ENCODE peak calls at places on chromosome 19, in eight cellular contexts. One of them, this sample, is unnamed.

GRCh38 chr19:5801796-5802616 is 2.9 kb upstream of the NRTN start:
- DNase-seq in activated T-cell treated with anti-CD3 and anti-CD28 coated beads, Interleukin-2, amount 50 U/mL, for 48 hours: no peak
- DNase-seq in stimulated activated CD8-positive, alpha-beta memory T cell treated with anti-CD3 and anti-CD28 coated beads, Interleukin-4, amount 100 ng/mL, for 1 hour: no peak
- DNase-seq in erythroblast: peak
- DNase-seq in stimulated activated CD4-positive, alpha-beta T cell treated with anti-CD3 and anti-CD28 coated beads, Interleukin-15, amount 100 ng/mL, for 1 hour: no peak
- DNase-seq in aorta: peak
- DNase-seq in NCI-H2029: no peak
- DNase-seq in NCI-H2171 treated with DMSO at 0.1 percent for 48 hours: peak
- DNase-seq in this sample: no peak

GRCh38 chr19:9700229-9700981 is 25.5 kb upstream of the ZNF562 start:
- DNase-seq in erythroblast: no peak
- DNase-seq in activated T-cell treated with anti-CD3 and anti-CD28 coated beads, Interleukin-2, amount 50 U/mL, for 48 hours: no peak
- DNase-seq in stimulated activated CD8-positive, alpha-beta memory T cell treated with anti-CD3 and anti-CD28 coated beads, Interleukin-4, amount 100 ng/mL, for 1 hour: no peak
- DNase-seq in NCI-H2029: no peak
- DNase-seq in stimulated activated CD4-positive, alpha-beta T cell treated with anti-CD3 and anti-CD28 coated beads, Interleukin-15, amount 100 ng/mL, for 1 hour: no peak
- DNase-seq in NCI-H2171 treated with DMSO at 0.1 percent for 48 hours: no peak
- DNase-seq in aorta: no peak
- DNase-seq in this sample: no peak

GRCh38 chr19:6352381-6353165 is 8.8 kb upstream of the CLPP start:
- DNase-seq in stimulated activated CD4-positive, alpha-beta T cell treated with anti-CD3 and anti-CD28 coated beads, Interleukin-15, amount 100 ng/mL, for 1 hour: no peak
- DNase-seq in NCI-H2171 treated with DMSO at 0.1 percent for 48 hours: no peak
- DNase-seq in activated T-cell treated with anti-CD3 and anti-CD28 coated beads, Interleukin-2, amount 50 U/mL, for 48 hours: no peak
- DNase-seq in NCI-H2029: no peak
- DNase-seq in erythroblast: no peak
- DNase-seq in stimulated activated CD8-positive, alpha-beta memory T cell treated with anti-CD3 and anti-CD28 coated beads, Interleukin-4, amount 100 ng/mL, for 1 hour: no peak
- DNase-seq in aorta: no peak
- DNase-seq in this sample: no peak

GRCh38 chr19:1457892-1458291 is 8.0 kb downstream of the APC2 start:
- DNase-seq in NCI-H2029: no peak
- DNase-seq in activated T-cell treated with anti-CD3 and anti-CD28 coated beads, Interleukin-2, amount 50 U/mL, for 48 hours: no peak
- DNase-seq in NCI-H2171 treated with DMSO at 0.1 percent for 48 hours: no peak
- DNase-seq in stimulated activated CD4-positive, alpha-beta T cell treated with anti-CD3 and anti-CD28 coated beads, Interleukin-15, amount 100 ng/mL, for 1 hour: no peak
- DNase-seq in aorta: no peak
- DNase-seq in stimulated activated CD8-positive, alpha-beta memory T cell treated with anti-CD3 and anti-CD28 coated beads, Interleukin-4, amount 100 ng/mL, for 1 hour: no peak
- DNase-seq in erythroblast: no peak
- DNase-seq in this sample: no peak

GRCh38 chr19:48806818-48807589 is 3.8 kb downstream of the BCAT2 start:
- DNase-seq in NCI-H2171 treated with DMSO at 0.1 percent for 48 hours: no peak
- DNase-seq in erythroblast: no peak
- DNase-seq in NCI-H2029: peak
- DNase-seq in stimulated activated CD4-positive, alpha-beta T cell treated with anti-CD3 and anti-CD28 coated beads, Interleukin-15, amount 100 ng/mL, for 1 hour: no peak
- DNase-seq in activated T-cell treated with anti-CD3 and anti-CD28 coated beads, Interleukin-2, amount 50 U/mL, for 48 hours: no peak
- DNase-seq in stimulated activated CD8-positive, alpha-beta memory T cell treated with anti-CD3 and anti-CD28 coated beads, Interleukin-4, amount 100 ng/mL, for 1 hour: no peak
- DNase-seq in aorta: no peak
- DNase-seq in this sample: no peak

GRCh38 chr19:36152061-36152885 is at the start of gene COX7A1:
- DNase-seq in stimulated activated CD8-positive, alpha-beta memory T cell treated with anti-CD3 and anti-CD28 coated beads, Interleukin-4, amount 100 ng/mL, for 1 hour: no peak
- DNase-seq in NCI-H2029: no peak
- DNase-seq in activated T-cell treated with anti-CD3 and anti-CD28 coated beads, Interleukin-2, amount 50 U/mL, for 48 hours: no peak
- DNase-seq in aorta: peak
- DNase-seq in NCI-H2171 treated with DMSO at 0.1 percent for 48 hours: no peak
- DNase-seq in stimulated activated CD4-positive, alpha-beta T cell treated with anti-CD3 and anti-CD28 coated beads, Interleukin-15, amount 100 ng/mL, for 1 hour: no peak
- DNase-seq in erythroblast: no peak
- DNase-seq in this sample: no peak

GRCh38 chr19:1764293-1764683 is 11.0 kb downstream of the ONECUT3 start:
- DNase-seq in stimulated activated CD4-positive, alpha-beta T cell treated with anti-CD3 and anti-CD28 coated beads, Interleukin-15, amount 100 ng/mL, for 1 hour: no peak
- DNase-seq in activated T-cell treated with anti-CD3 and anti-CD28 coated beads, Interleukin-2, amount 50 U/mL, for 48 hours: no peak
- DNase-seq in NCI-H2029: no peak
- DNase-seq in aorta: no peak
- DNase-seq in erythroblast: no peak
- DNase-seq in stimulated activated CD8-positive, alpha-beta memory T cell treated with anti-CD3 and anti-CD28 coated beads, Interleukin-4, amount 100 ng/mL, for 1 hour: no peak
- DNase-seq in NCI-H2171 treated with DMSO at 0.1 percent for 48 hours: no peak
- DNase-seq in this sample: no peak

GRCh38 chr19:19997656-19998268 is 41.5 kb downstream of the ZNF682 start:
- DNase-seq in stimulated activated CD4-positive, alpha-beta T cell treated with anti-CD3 and anti-CD28 coated beads, Interleukin-15, amount 100 ng/mL, for 1 hour: no peak
- DNase-seq in aorta: no peak
- DNase-seq in NCI-H2171 treated with DMSO at 0.1 percent for 48 hours: no peak
- DNase-seq in erythroblast: peak
- DNase-seq in stimulated activated CD8-positive, alpha-beta memory T cell treated with anti-CD3 and anti-CD28 coated beads, Interleukin-4, amount 100 ng/mL, for 1 hour: no peak
- DNase-seq in NCI-H2029: no peak
- DNase-seq in activated T-cell treated with anti-CD3 and anti-CD28 coated beads, Interleukin-2, amount 50 U/mL, for 48 hours: peak
- DNase-seq in this sample: peak

GRCh38 chr19:7927605-7928333 is 1.8 kb upstream of the CTXN1 start:
- DNase-seq in activated T-cell treated with anti-CD3 and anti-CD28 coated beads, Interleukin-2, amount 50 U/mL, for 48 hours: no peak
- DNase-seq in NCI-H2029: no peak
- DNase-seq in stimulated activated CD8-positive, alpha-beta memory T cell treated with anti-CD3 and anti-CD28 coated beads, Interleukin-4, amount 100 ng/mL, for 1 hour: no peak
- DNase-seq in aorta: peak
- DNase-seq in stimulated activated CD4-positive, alpha-beta T cell treated with anti-CD3 and anti-CD28 coated beads, Interleukin-15, amount 100 ng/mL, for 1 hour: no peak
- DNase-seq in erythroblast: no peak
- DNase-seq in NCI-H2171 treated with DMSO at 0.1 percent for 48 hours: no peak
- DNase-seq in this sample: no peak

GRCh38 chr19:13974073-13974472 is 21.8 kb downstream of the DCAF15 start:
- DNase-seq in stimulated activated CD8-positive, alpha-beta memory T cell treated with anti-CD3 and anti-CD28 coated beads, Interleukin-4, amount 100 ng/mL, for 1 hour: no peak
- DNase-seq in activated T-cell treated with anti-CD3 and anti-CD28 coated beads, Interleukin-2, amount 50 U/mL, for 48 hours: no peak
- DNase-seq in erythroblast: no peak
- DNase-seq in stimulated activated CD4-positive, alpha-beta T cell treated with anti-CD3 and anti-CD28 coated beads, Interleukin-15, amount 100 ng/mL, for 1 hour: no peak
- DNase-seq in NCI-H2029: peak
- DNase-seq in aorta: no peak
- DNase-seq in NCI-H2171 treated with DMSO at 0.1 percent for 48 hours: peak
- DNase-seq in this sample: no peak

GRCh38 chr19:12035220-12036172 is at the start of gene ZNF433:
- DNase-seq in stimulated activated CD8-positive, alpha-beta memory T cell treated with anti-CD3 and anti-CD28 coated beads, Interleukin-4, amount 100 ng/mL, for 1 hour: no peak
- DNase-seq in erythroblast: peak
- DNase-seq in NCI-H2029: peak
- DNase-seq in stimulated activated CD4-positive, alpha-beta T cell treated with anti-CD3 and anti-CD28 coated beads, Interleukin-15, amount 100 ng/mL, for 1 hour: peak
- DNase-seq in aorta: peak
- DNase-seq in activated T-cell treated with anti-CD3 and anti-CD28 coated beads, Interleukin-2, amount 50 U/mL, for 48 hours: peak
- DNase-seq in NCI-H2171 treated with DMSO at 0.1 percent for 48 hours: peak
- DNase-seq in this sample: peak

GRCh38 chr19:9406798-9407352 is 28.5 kb downstream of the ZNF266 start:
- DNase-seq in erythroblast: peak
- DNase-seq in NCI-H2029: no peak
- DNase-seq in stimulated activated CD8-positive, alpha-beta memory T cell treated with anti-CD3 and anti-CD28 coated beads, Interleukin-4, amount 100 ng/mL, for 1 hour: no peak
- DNase-seq in stimulated activated CD4-positive, alpha-beta T cell treated with anti-CD3 and anti-CD28 coated beads, Interleukin-15, amount 100 ng/mL, for 1 hour: no peak
- DNase-seq in activated T-cell treated with anti-CD3 and anti-CD28 coated beads, Interleukin-2, amount 50 U/mL, for 48 hours: peak
- DNase-seq in aorta: peak
- DNase-seq in NCI-H2171 treated with DMSO at 0.1 percent for 48 hours: peak
- DNase-seq in this sample: peak

GRCh38 chr19:35446194-35446593 is 1.9 kb upstream of the FFAR2 start:
- DNase-seq in activated T-cell treated with anti-CD3 and anti-CD28 coated beads, Interleukin-2, amount 50 U/mL, for 48 hours: no peak
- DNase-seq in erythroblast: no peak
- DNase-seq in NCI-H2171 treated with DMSO at 0.1 percent for 48 hours: no peak
- DNase-seq in stimulated activated CD8-positive, alpha-beta memory T cell treated with anti-CD3 and anti-CD28 coated beads, Interleukin-4, amount 100 ng/mL, for 1 hour: no peak
- DNase-seq in NCI-H2029: no peak
- DNase-seq in aorta: no peak
- DNase-seq in stimulated activated CD4-positive, alpha-beta T cell treated with anti-CD3 and anti-CD28 coated beads, Interleukin-15, amount 100 ng/mL, for 1 hour: no peak
- DNase-seq in this sample: no peak

GRCh38 chr19:5001547-5002131 is 32.7 kb downstream of the KDM4B start:
- DNase-seq in erythroblast: peak
- DNase-seq in aorta: no peak
- DNase-seq in stimulated activated CD4-positive, alpha-beta T cell treated with anti-CD3 and anti-CD28 coated beads, Interleukin-15, amount 100 ng/mL, for 1 hour: no peak
- DNase-seq in stimulated activated CD8-positive, alpha-beta memory T cell treated with anti-CD3 and anti-CD28 coated beads, Interleukin-4, amount 100 ng/mL, for 1 hour: no peak
- DNase-seq in activated T-cell treated with anti-CD3 and anti-CD28 coated beads, Interleukin-2, amount 50 U/mL, for 48 hours: peak
- DNase-seq in NCI-H2171 treated with DMSO at 0.1 percent for 48 hours: peak
- DNase-seq in NCI-H2029: no peak
- DNase-seq in this sample: no peak

GRCh38 chr19:4719499-4719866 is 4.2 kb downstream of the DPP9 start:
- DNase-seq in erythroblast: no peak
- DNase-seq in aorta: no peak
- DNase-seq in activated T-cell treated with anti-CD3 and anti-CD28 coated beads, Interleukin-2, amount 50 U/mL, for 48 hours: no peak
- DNase-seq in NCI-H2029: no peak
- DNase-seq in NCI-H2171 treated with DMSO at 0.1 percent for 48 hours: no peak
- DNase-seq in stimulated activated CD8-positive, alpha-beta memory T cell treated with anti-CD3 and anti-CD28 coated beads, Interleukin-4, amount 100 ng/mL, for 1 hour: no peak
- DNase-seq in stimulated activated CD4-positive, alpha-beta T cell treated with anti-CD3 and anti-CD28 coated beads, Interleukin-15, amount 100 ng/mL, for 1 hour: no peak
- DNase-seq in this sample: no peak

GRCh38 chr19:19615086-19615485 is 3.4 kb downstream of the PBX4 start:
- DNase-seq in NCI-H2171 treated with DMSO at 0.1 percent for 48 hours: no peak
- DNase-seq in erythroblast: no peak
- DNase-seq in stimulated activated CD4-positive, alpha-beta T cell treated with anti-CD3 and anti-CD28 coated beads, Interleukin-15, amount 100 ng/mL, for 1 hour: no peak
- DNase-seq in activated T-cell treated with anti-CD3 and anti-CD28 coated beads, Interleukin-2, amount 50 U/mL, for 48 hours: no peak
- DNase-seq in NCI-H2029: no peak
- DNase-seq in stimulated activated CD8-positive, alpha-beta memory T cell treated with anti-CD3 and anti-CD28 coated beads, Interleukin-4, amount 100 ng/mL, for 1 hour: no peak
- DNase-seq in aorta: no peak
- DNase-seq in this sample: no peak

GRCh38 chr19:40521276-40521675 is 54.5 kb downstream of the SPTBN4 start:
- DNase-seq in NCI-H2029: no peak
- DNase-seq in erythroblast: peak
- DNase-seq in NCI-H2171 treated with DMSO at 0.1 percent for 48 hours: peak
- DNase-seq in aorta: no peak
- DNase-seq in activated T-cell treated with anti-CD3 and anti-CD28 coated beads, Interleukin-2, amount 50 U/mL, for 48 hours: no peak
- DNase-seq in stimulated activated CD8-positive, alpha-beta memory T cell treated with anti-CD3 and anti-CD28 coated beads, Interleukin-4, amount 100 ng/mL, for 1 hour: no peak
- DNase-seq in stimulated activated CD4-positive, alpha-beta T cell treated with anti-CD3 and anti-CD28 coated beads, Interleukin-15, amount 100 ng/mL, for 1 hour: no peak
- DNase-seq in this sample: no peak

GRCh38 chr19:53606031-53606430 is 25.8 kb upstream of the DPRX start:
- DNase-seq in activated T-cell treated with anti-CD3 and anti-CD28 coated beads, Interleukin-2, amount 50 U/mL, for 48 hours: no peak
- DNase-seq in stimulated activated CD4-positive, alpha-beta T cell treated with anti-CD3 and anti-CD28 coated beads, Interleukin-15, amount 100 ng/mL, for 1 hour: no peak
- DNase-seq in aorta: no peak
- DNase-seq in NCI-H2171 treated with DMSO at 0.1 percent for 48 hours: no peak
- DNase-seq in NCI-H2029: no peak
- DNase-seq in stimulated activated CD8-positive, alpha-beta memory T cell treated with anti-CD3 and anti-CD28 coated beads, Interleukin-4, amount 100 ng/mL, for 1 hour: no peak
- DNase-seq in erythroblast: no peak
- DNase-seq in this sample: no peak

GRCh38 chr19:56141416-56141992 is 417 bp downstream of the ZNF444 start:
- DNase-seq in stimulated activated CD4-positive, alpha-beta T cell treated with anti-CD3 and anti-CD28 coated beads, Interleukin-15, amount 100 ng/mL, for 1 hour: no peak
- DNase-seq in NCI-H2171 treated with DMSO at 0.1 percent for 48 hours: no peak
- DNase-seq in activated T-cell treated with anti-CD3 and anti-CD28 coated beads, Interleukin-2, amount 50 U/mL, for 48 hours: peak
- DNase-seq in stimulated activated CD8-positive, alpha-beta memory T cell treated with anti-CD3 and anti-CD28 coated beads, Interleukin-4, amount 100 ng/mL, for 1 hour: no peak
- DNase-seq in erythroblast: peak
- DNase-seq in NCI-H2029: no peak
- DNase-seq in aorta: no peak
- DNase-seq in this sample: no peak

GRCh38 chr19:6516018-6516658 is 14.0 kb upstream of the TUBB4A start:
- DNase-seq in stimulated activated CD4-positive, alpha-beta T cell treated with anti-CD3 and anti-CD28 coated beads, Interleukin-15, amount 100 ng/mL, for 1 hour: peak
- DNase-seq in stimulated activated CD8-positive, alpha-beta memory T cell treated with anti-CD3 and anti-CD28 coated beads, Interleukin-4, amount 100 ng/mL, for 1 hour: no peak
- DNase-seq in NCI-H2029: peak
- DNase-seq in NCI-H2171 treated with DMSO at 0.1 percent for 48 hours: peak
- DNase-seq in activated T-cell treated with anti-CD3 and anti-CD28 coated beads, Interleukin-2, amount 50 U/mL, for 48 hours: peak
- DNase-seq in erythroblast: peak
- DNase-seq in aorta: peak
- DNase-seq in this sample: peak

GRCh38 chr19:7294571-7295212 is 478 bp upstream of the INSR start:
- DNase-seq in NCI-H2171 treated with DMSO at 0.1 percent for 48 hours: peak
- DNase-seq in erythroblast: peak
- DNase-seq in NCI-H2029: peak
- DNase-seq in stimulated activated CD4-positive, alpha-beta T cell treated with anti-CD3 and anti-CD28 coated beads, Interleukin-15, amount 100 ng/mL, for 1 hour: no peak
- DNase-seq in aorta: peak
- DNase-seq in stimulated activated CD8-positive, alpha-beta memory T cell treated with anti-CD3 and anti-CD28 coated beads, Interleukin-4, amount 100 ng/mL, for 1 hour: no peak
- DNase-seq in activated T-cell treated with anti-CD3 and anti-CD28 coated beads, Interleukin-2, amount 50 U/mL, for 48 hours: peak
- DNase-seq in this sample: no peak

GRCh38 chr19:48639483-48640375 is 2.5 kb upstream of the DBP start:
- DNase-seq in stimulated activated CD8-positive, alpha-beta memory T cell treated with anti-CD3 and anti-CD28 coated beads, Interleukin-4, amount 100 ng/mL, for 1 hour: no peak
- DNase-seq in activated T-cell treated with anti-CD3 and anti-CD28 coated beads, Interleukin-2, amount 50 U/mL, for 48 hours: no peak
- DNase-seq in aorta: no peak
- DNase-seq in erythroblast: no peak
- DNase-seq in stimulated activated CD4-positive, alpha-beta T cell treated with anti-CD3 and anti-CD28 coated beads, Interleukin-15, amount 100 ng/mL, for 1 hour: no peak
- DNase-seq in NCI-H2029: no peak
- DNase-seq in NCI-H2171 treated with DMSO at 0.1 percent for 48 hours: no peak
- DNase-seq in this sample: no peak

GRCh38 chr19:38989066-38989605 is 13.6 kb upstream of the FBXO17 start:
- DNase-seq in NCI-H2171 treated with DMSO at 0.1 percent for 48 hours: peak
- DNase-seq in erythroblast: no peak
- DNase-seq in NCI-H2029: no peak
- DNase-seq in activated T-cell treated with anti-CD3 and anti-CD28 coated beads, Interleukin-2, amount 50 U/mL, for 48 hours: no peak
- DNase-seq in stimulated activated CD8-positive, alpha-beta memory T cell treated with anti-CD3 and anti-CD28 coated beads, Interleukin-4, amount 100 ng/mL, for 1 hour: no peak
- DNase-seq in stimulated activated CD4-positive, alpha-beta T cell treated with anti-CD3 and anti-CD28 coated beads, Interleukin-15, amount 100 ng/mL, for 1 hour: no peak
- DNase-seq in aorta: no peak
- DNase-seq in this sample: no peak

GRCh38 chr19:50313812-50314536 is 15.2 kb downstream of the KCNC3 start:
- DNase-seq in stimulated activated CD8-positive, alpha-beta memory T cell treated with anti-CD3 and anti-CD28 coated beads, Interleukin-4, amount 100 ng/mL, for 1 hour: no peak
- DNase-seq in activated T-cell treated with anti-CD3 and anti-CD28 coated beads, Interleukin-2, amount 50 U/mL, for 48 hours: no peak
- DNase-seq in NCI-H2171 treated with DMSO at 0.1 percent for 48 hours: peak
- DNase-seq in NCI-H2029: no peak
- DNase-seq in stimulated activated CD4-positive, alpha-beta T cell treated with anti-CD3 and anti-CD28 coated beads, Interleukin-15, amount 100 ng/mL, for 1 hour: no peak
- DNase-seq in aorta: no peak
- DNase-seq in erythroblast: no peak
- DNase-seq in this sample: no peak

GRCh38 chr19:7970716-7971448 is 27.4 kb upstream of the TIMM44 start:
- DNase-seq in NCI-H2171 treated with DMSO at 0.1 percent for 48 hours: peak
- DNase-seq in NCI-H2029: peak
- DNase-seq in erythroblast: peak
- DNase-seq in activated T-cell treated with anti-CD3 and anti-CD28 coated beads, Interleukin-2, amount 50 U/mL, for 48 hours: peak
- DNase-seq in stimulated activated CD8-positive, alpha-beta memory T cell treated with anti-CD3 and anti-CD28 coated beads, Interleukin-4, amount 100 ng/mL, for 1 hour: no peak
- DNase-seq in stimulated activated CD4-positive, alpha-beta T cell treated with anti-CD3 and anti-CD28 coated beads, Interleukin-15, amount 100 ng/mL, for 1 hour: no peak
- DNase-seq in aorta: no peak
- DNase-seq in this sample: no peak

GRCh38 chr19:49058592-49058991 is 1.0 kb upstream of the CGB7 start:
- DNase-seq in activated T-cell treated with anti-CD3 and anti-CD28 coated beads, Interleukin-2, amount 50 U/mL, for 48 hours: peak
- DNase-seq in erythroblast: no peak
- DNase-seq in NCI-H2029: no peak
- DNase-seq in NCI-H2171 treated with DMSO at 0.1 percent for 48 hours: no peak
- DNase-seq in stimulated activated CD8-positive, alpha-beta memory T cell treated with anti-CD3 and anti-CD28 coated beads, Interleukin-4, amount 100 ng/mL, for 1 hour: no peak
- DNase-seq in stimulated activated CD4-positive, alpha-beta T cell treated with anti-CD3 and anti-CD28 coated beads, Interleukin-15, amount 100 ng/mL, for 1 hour: no peak
- DNase-seq in aorta: no peak
- DNase-seq in this sample: no peak

GRCh38 chr19:5624154-5624663 is 1.3 kb downstream of the SAFB start:
- DNase-seq in stimulated activated CD4-positive, alpha-beta T cell treated with anti-CD3 and anti-CD28 coated beads, Interleukin-15, amount 100 ng/mL, for 1 hour: no peak
- DNase-seq in stimulated activated CD8-positive, alpha-beta memory T cell treated with anti-CD3 and anti-CD28 coated beads, Interleukin-4, amount 100 ng/mL, for 1 hour: no peak
- DNase-seq in activated T-cell treated with anti-CD3 and anti-CD28 coated beads, Interleukin-2, amount 50 U/mL, for 48 hours: peak
- DNase-seq in aorta: peak
- DNase-seq in NCI-H2171 treated with DMSO at 0.1 percent for 48 hours: peak
- DNase-seq in erythroblast: peak
- DNase-seq in NCI-H2029: peak
- DNase-seq in this sample: no peak

GRCh38 chr19:12527034-12527836 is 24.0 kb downstream of the ZNF564 start:
- DNase-seq in stimulated activated CD8-positive, alpha-beta memory T cell treated with anti-CD3 and anti-CD28 coated beads, Interleukin-4, amount 100 ng/mL, for 1 hour: no peak
- DNase-seq in activated T-cell treated with anti-CD3 and anti-CD28 coated beads, Interleukin-2, amount 50 U/mL, for 48 hours: no peak
- DNase-seq in NCI-H2171 treated with DMSO at 0.1 percent for 48 hours: no peak
- DNase-seq in erythroblast: peak
- DNase-seq in aorta: no peak
- DNase-seq in stimulated activated CD4-positive, alpha-beta T cell treated with anti-CD3 and anti-CD28 coated beads, Interleukin-15, amount 100 ng/mL, for 1 hour: no peak
- DNase-seq in NCI-H2029: no peak
- DNase-seq in this sample: no peak

GRCh38 chr19:29379257-29379986 is 146.4 kb upstream of the VSTM2B start:
- DNase-seq in stimulated activated CD4-positive, alpha-beta T cell treated with anti-CD3 and anti-CD28 coated beads, Interleukin-15, amount 100 ng/mL, for 1 hour: no peak
- DNase-seq in stimulated activated CD8-positive, alpha-beta memory T cell treated with anti-CD3 and anti-CD28 coated beads, Interleukin-4, amount 100 ng/mL, for 1 hour: no peak
- DNase-seq in erythroblast: no peak
- DNase-seq in NCI-H2171 treated with DMSO at 0.1 percent for 48 hours: no peak
- DNase-seq in activated T-cell treated with anti-CD3 and anti-CD28 coated beads, Interleukin-2, amount 50 U/mL, for 48 hours: no peak
- DNase-seq in aorta: no peak
- DNase-seq in NCI-H2029: no peak
- DNase-seq in this sample: no peak

GRCh38 chr19:3506384-3507340 is 551 bp downstream of the FZR1 start:
- DNase-seq in stimulated activated CD8-positive, alpha-beta memory T cell treated with anti-CD3 and anti-CD28 coated beads, Interleukin-4, amount 100 ng/mL, for 1 hour: no peak
- DNase-seq in erythroblast: no peak
- DNase-seq in aorta: peak
- DNase-seq in NCI-H2029: no peak
- DNase-seq in activated T-cell treated with anti-CD3 and anti-CD28 coated beads, Interleukin-2, amount 50 U/mL, for 48 hours: peak
- DNase-seq in stimulated activated CD4-positive, alpha-beta T cell treated with anti-CD3 and anti-CD28 coated beads, Interleukin-15, amount 100 ng/mL, for 1 hour: no peak
- DNase-seq in NCI-H2171 treated with DMSO at 0.1 percent for 48 hours: no peak
- DNase-seq in this sample: no peak

GRCh38 chr19:18940791-18941627 is at the start of gene HOMER3:
- DNase-seq in NCI-H2029: peak
- DNase-seq in activated T-cell treated with anti-CD3 and anti-CD28 coated beads, Interleukin-2, amount 50 U/mL, for 48 hours: peak
- DNase-seq in stimulated activated CD8-positive, alpha-beta memory T cell treated with anti-CD3 and anti-CD28 coated beads, Interleukin-4, amount 100 ng/mL, for 1 hour: peak
- DNase-seq in erythroblast: peak
- DNase-seq in stimulated activated CD4-positive, alpha-beta T cell treated with anti-CD3 and anti-CD28 coated beads, Interleukin-15, amount 100 ng/mL, for 1 hour: peak
- DNase-seq in NCI-H2171 treated with DMSO at 0.1 percent for 48 hours: peak
- DNase-seq in aorta: peak
- DNase-seq in this sample: peak

GRCh38 chr19:18433735-18434398 is 4.1 kb downstream of the ISYNA1 start:
- DNase-seq in NCI-H2171 treated with DMSO at 0.1 percent for 48 hours: no peak
- DNase-seq in NCI-H2029: no peak
- DNase-seq in aorta: no peak
- DNase-seq in stimulated activated CD4-positive, alpha-beta T cell treated with anti-CD3 and anti-CD28 coated beads, Interleukin-15, amount 100 ng/mL, for 1 hour: no peak
- DNase-seq in erythroblast: no peak
- DNase-seq in stimulated activated CD8-positive, alpha-beta memory T cell treated with anti-CD3 and anti-CD28 coated beads, Interleukin-4, amount 100 ng/mL, for 1 hour: no peak
- DNase-seq in activated T-cell treated with anti-CD3 and anti-CD28 coated beads, Interleukin-2, amount 50 U/mL, for 48 hours: no peak
- DNase-seq in this sample: no peak

GRCh38 chr19:10279737-10280442 is 6.9 kb upstream of the ICAM4 start:
- DNase-seq in activated T-cell treated with anti-CD3 and anti-CD28 coated beads, Interleukin-2, amount 50 U/mL, for 48 hours: no peak
- DNase-seq in NCI-H2029: no peak
- DNase-seq in NCI-H2171 treated with DMSO at 0.1 percent for 48 hours: no peak
- DNase-seq in erythroblast: no peak
- DNase-seq in stimulated activated CD8-positive, alpha-beta memory T cell treated with anti-CD3 and anti-CD28 coated beads, Interleukin-4, amount 100 ng/mL, for 1 hour: no peak
- DNase-seq in aorta: no peak
- DNase-seq in stimulated activated CD4-positive, alpha-beta T cell treated with anti-CD3 and anti-CD28 coated beads, Interleukin-15, amount 100 ng/mL, for 1 hour: no peak
- DNase-seq in this sample: no peak

GRCh38 chr19:751501-752341 is 809 bp downstream of the MISP start:
- DNase-seq in NCI-H2029: no peak
- DNase-seq in NCI-H2171 treated with DMSO at 0.1 percent for 48 hours: peak
- DNase-seq in erythroblast: no peak
- DNase-seq in stimulated activated CD4-positive, alpha-beta T cell treated with anti-CD3 and anti-CD28 coated beads, Interleukin-15, amount 100 ng/mL, for 1 hour: no peak
- DNase-seq in aorta: no peak
- DNase-seq in stimulated activated CD8-positive, alpha-beta memory T cell treated with anti-CD3 and anti-CD28 coated beads, Interleukin-4, amount 100 ng/mL, for 1 hour: no peak
- DNase-seq in activated T-cell treated with anti-CD3 and anti-CD28 coated beads, Interleukin-2, amount 50 U/mL, for 48 hours: no peak
- DNase-seq in this sample: no peak